ENCODE peak calls at places on chromosome 19, in four cellular contexts. O, Y, G and H are unnamed samples.

GRCh38 chr19:11423804-11424318 is 4.7 kb upstream of the RGL3 start:
- DNase-seq in G (no peak), O (peak), Y (no peak), H (no peak)

GRCh38 chr19:5244351-5244750 is 96.3 kb downstream of the PTPRS start:
- DNase-seq in G (no peak), O (no peak), Y (no peak), H (no peak)

GRCh38 chr19:29771708-29772415 is 39.9 kb upstream of the CCNE1 start:
- DNase-seq in Y (no peak), O (peak), G (no peak), H (no peak)

GRCh38 chr19:52542984-52543664 is 15.7 kb downstream of the ZNF808 start:
- DNase-seq in Y (no peak), O (no peak), G (peak), H (no peak)

GRCh38 chr19:48874309-48875135 is 2.3 kb downstream of the PPP1R15A start:
- DNase-seq in O (peak), Y (no peak), G (no peak), H (peak)

GRCh38 chr19:3975637-3976087 is 4.8 kb upstream of the DAPK3 start:
- DNase-seq in Y (no peak), G (no peak), O (no peak), H (no peak)

GRCh38 chr19:45994989-45995714 is at the start of gene CCDC61:
- DNase-seq in G (peak), Y (peak), O (peak), H (peak)

GRCh38 chr19:1271528-1272422 is 2.6 kb downstream of the CIRBP start:
- DNase-seq in O (no peak), Y (no peak), G (no peak), H (no peak)

GRCh38 chr19:5661483-5661882 is 18.8 kb downstream of the MICOS13 start:
- DNase-seq in O (no peak), Y (no peak), G (no peak), H (no peak)

GRCh38 chr19:4870025-4870700 is 2.7 kb upstream of the PLIN3 start:
- DNase-seq in Y (peak), G (no peak), O (peak), H (no peak)

GRCh38 chr19:14248578-14249011 is 42.6 kb upstream of the ADGRL1 start:
- DNase-seq in O (peak), G (peak), Y (no peak), H (peak)

GRCh38 chr19:44617481-44617880 is 4.1 kb downstream of the IGSF23 start:
- DNase-seq in O (peak), G (no peak), Y (no peak), H (no peak)

GRCh38 chr19:41351339-41352245 is 2.1 kb downstream of the TGFB1 start:
- DNase-seq in O (peak), G (peak), Y (peak), H (no peak)

GRCh38 chr19:16143399-16144215 is at the start of gene HSH2D:
- DNase-seq in Y (no peak), G (peak), O (peak), H (peak)

GRCh38 chr19:50333235-50333736 is 4.1 kb upstream of the KCNC3 start:
- DNase-seq in Y (peak), G (peak), O (peak), H (peak)

GRCh38 chr19:9535934-9536333 is 2.5 kb downstream of the ZNF426 start:
- DNase-seq in Y (no peak), O (no peak), G (no peak), H (no peak)

GRCh38 chr19:56321981-56322558 is 7.4 kb upstream of the ZSCAN5A start:
- DNase-seq in Y (no peak), O (no peak), G (no peak), H (no peak)

GRCh38 chr19:48216933-48217332 is 38.8 kb downstream of the CARD8 start:
- DNase-seq in O (no peak), G (no peak), Y (no peak), H (no peak)

GRCh38 chr19:46488551-46488950 is 7.1 kb downstream of the PNMA8B start:
- DNase-seq in G (no peak), O (no peak), Y (no peak), H (no peak)

GRCh38 chr19:55597493-55597892 is 1.8 kb downstream of the FIZ1 start:
- DNase-seq in O (no peak), Y (no peak), G (no peak), H (no peak)

GRCh38 chr19:41367848-41368301 is 3.9 kb upstream of the B9D2 start:
- DNase-seq in O (no peak), G (no peak), Y (peak), H (no peak)

GRCh38 chr19:44066305-44066704 is 5.7 kb upstream of the ZNF284 start:
- DNase-seq in G (no peak), O (no peak), Y (no peak), H (no peak)

GRCh38 chr19:47186337-47187022 is 44.5 kb downstream of the BBC3 start:
- DNase-seq in O (no peak), G (peak), Y (no peak), H (no peak)

GRCh38 chr19:51186323-51186722 is 38.6 kb upstream of the CD33 start:
- DNase-seq in G (no peak), O (peak), Y (no peak), H (no peak)

GRCh38 chr19:42367929-42368328 is 22.2 kb downstream of the CNFN start:
- DNase-seq in Y (no peak), O (no peak), G (no peak), H (no peak)

GRCh38 chr19:56637976-56638555 is 4.9 kb upstream of the SMIM17 start:
- DNase-seq in G (peak), Y (peak), O (no peak), H (no peak)

GRCh38 chr19:29770653-29771052 is 41.1 kb upstream of the CCNE1 start:
- DNase-seq in Y (no peak), G (no peak), O (no peak), H (no peak)

GRCh38 chr19:29678484-29679106 is 13.3 kb downstream of the PLEKHF1 start:
- DNase-seq in G (no peak), Y (no peak), O (no peak), H (no peak)

GRCh38 chr19:4012975-4013634 is 5.6 kb downstream of the PIAS4 start:
- DNase-seq in G (no peak), O (no peak), Y (no peak), H (no peak)

GRCh38 chr19:44579663-44580365 is 33.5 kb upstream of the IGSF23 start:
- DNase-seq in Y (no peak), G (no peak), O (no peak), H (no peak)

GRCh38 chr19:48271531-48272151 is 1.8 kb downstream of the ZNF114 start:
- DNase-seq in O (peak), Y (no peak), G (no peak), H (peak)

GRCh38 chr19:31784631-31785237 is 435.5 kb upstream of the TSHZ3 start:
- DNase-seq in Y (no peak), O (no peak), G (no peak), H (no peak)

GRCh38 chr19:10767726-10768125 is 49.8 kb downstream of the DNM2 start:
- DNase-seq in Y (no peak), G (no peak), O (no peak), H (no peak)

GRCh38 chr19:2474232-2475017 is 1.5 kb upstream of the GADD45B start:
- DNase-seq in Y (peak), G (peak), O (peak), H (peak)

GRCh38 chr19:55672418-55672817 is 2.6 kb upstream of the EPN1 start:
- DNase-seq in Y (no peak), G (no peak), O (no peak), H (no peak)

GRCh38 chr19:57465680-57466381 is 8.9 kb upstream of the VN1R1 start:
- DNase-seq in Y (no peak), O (peak), G (no peak), H (no peak)

GRCh38 chr19:708154-709141 is at the start of gene PALM:
- DNase-seq in O (peak), Y (no peak), G (no peak), H (peak)

GRCh38 chr19:54616057-54616456 is 14.2 kb upstream of the LILRB1 start:
- DNase-seq in G (no peak), O (no peak), Y (no peak), H (no peak)